ENCODE peak calls at places on chromosomes 3 and 15, in eight cellular contexts. One of them, this sample, is unnamed.

GRCh38 chr15:42427429-42428223 is 63.3 kb downstream of the ZNF106 start:
- DNase-seq in kidney: no peak
- DNase-seq in colonic mucosa: no peak
- DNase-seq in mesendoderm: no peak
- DNase-seq in A549: no peak
- DNase-seq in CD8-positive, alpha-beta memory T cell: no peak
- DNase-seq in thoracic aorta: no peak
- DNase-seq in mucosa of descending colon: no peak
- DNase-seq in this sample: no peak

GRCh38 chr15:48565560-48566482 is 79.7 kb downstream of the FBN1 start:
- DNase-seq in thoracic aorta: no peak
- DNase-seq in kidney: no peak
- DNase-seq in mesendoderm: no peak
- DNase-seq in colonic mucosa: no peak
- DNase-seq in mucosa of descending colon: no peak
- DNase-seq in CD8-positive, alpha-beta memory T cell: no peak
- DNase-seq in A549: peak; percentile 39
- DNase-seq in this sample: no peak

GRCh38 chr15:100570735-100571363 is 31.1 kb downstream of the LINS1 start:
- DNase-seq in thoracic aorta: no peak
- DNase-seq in colonic mucosa: no peak
- DNase-seq in kidney: no peak
- DNase-seq in A549: no peak
- DNase-seq in mucosa of descending colon: no peak
- DNase-seq in mesendoderm: no peak
- DNase-seq in CD8-positive, alpha-beta memory T cell: no peak
- DNase-seq in this sample: no peak

GRCh38 chr3:127064391-127065137 is 81.6 kb downstream of the PLXNA1 start:
- DNase-seq in mucosa of descending colon: no peak
- DNase-seq in A549: no peak
- DNase-seq in thoracic aorta: no peak
- DNase-seq in CD8-positive, alpha-beta memory T cell: no peak
- DNase-seq in kidney: peak; percentile 48
- DNase-seq in mesendoderm: no peak
- DNase-seq in colonic mucosa: no peak
- DNase-seq in this sample: no peak

GRCh38 chr15:33211409-33211808 is 16.9 kb upstream of the FMN1 start:
- DNase-seq in kidney: no peak
- DNase-seq in thoracic aorta: no peak
- DNase-seq in colonic mucosa: peak; percentile 39
- DNase-seq in CD8-positive, alpha-beta memory T cell: no peak
- DNase-seq in mucosa of descending colon: no peak
- DNase-seq in A549: no peak
- DNase-seq in mesendoderm: no peak
- DNase-seq in this sample: no peak

GRCh38 chr3:52090620-52091468 is 34.5 kb upstream of the DUSP7 start:
- DNase-seq in A549: no peak
- DNase-seq in mesendoderm: peak; percentile 30
- DNase-seq in colonic mucosa: no peak
- DNase-seq in kidney: peak; percentile 61
- DNase-seq in CD8-positive, alpha-beta memory T cell: no peak
- DNase-seq in thoracic aorta: no peak
- DNase-seq in mucosa of descending colon: peak; percentile 20
- DNase-seq in this sample: no peak

GRCh38 chr15:81740402-81740801 is 305.4 kb downstream of the MEX3B start:
- DNase-seq in colonic mucosa: no peak
- DNase-seq in A549: no peak
- DNase-seq in mucosa of descending colon: no peak
- DNase-seq in thoracic aorta: no peak
- DNase-seq in mesendoderm: no peak
- DNase-seq in kidney: no peak
- DNase-seq in CD8-positive, alpha-beta memory T cell: no peak
- DNase-seq in this sample: no peak

GRCh38 chr3:123027292-123028232 is at the start of gene SEMA5B:
- DNase-seq in mesendoderm: peak; percentile 93
- DNase-seq in colonic mucosa: peak; percentile 23
- DNase-seq in CD8-positive, alpha-beta memory T cell: no peak
- DNase-seq in A549: peak; percentile 29
- DNase-seq in thoracic aorta: no peak
- DNase-seq in kidney: peak; percentile 82
- DNase-seq in mucosa of descending colon: peak; percentile 49
- DNase-seq in this sample: no peak

GRCh38 chr3:46675843-46676567 is 17.5 kb downstream of the ALS2CL start:
- DNase-seq in thoracic aorta: no peak
- DNase-seq in mesendoderm: no peak
- DNase-seq in CD8-positive, alpha-beta memory T cell: no peak
- DNase-seq in A549: no peak
- DNase-seq in mucosa of descending colon: peak; percentile 27
- DNase-seq in colonic mucosa: no peak
- DNase-seq in kidney: peak; percentile 45
- DNase-seq in this sample: no peak

GRCh38 chr15:58932791-58933310 is 628 bp downstream of the SLTM start:
- DNase-seq in mesendoderm: no peak
- DNase-seq in mucosa of descending colon: no peak
- DNase-seq in A549: no peak
- DNase-seq in kidney: no peak
- DNase-seq in colonic mucosa: no peak
- DNase-seq in thoracic aorta: no peak
- DNase-seq in CD8-positive, alpha-beta memory T cell: no peak
- DNase-seq in this sample: no peak

GRCh38 chr3:164004205-164004604 is 1074.1 kb downstream of the SI start:
- DNase-seq in mucosa of descending colon: no peak
- DNase-seq in CD8-positive, alpha-beta memory T cell: no peak
- DNase-seq in thoracic aorta: no peak
- DNase-seq in A549: no peak
- DNase-seq in mesendoderm: peak; percentile 70
- DNase-seq in kidney: no peak
- DNase-seq in colonic mucosa: no peak
- DNase-seq in this sample: no peak

GRCh38 chr3:187736418-187736871 is 8.8 kb downstream of the BCL6 start:
- DNase-seq in mucosa of descending colon: no peak
- DNase-seq in kidney: no peak
- DNase-seq in thoracic aorta: no peak
- DNase-seq in A549: peak; percentile 62
- DNase-seq in CD8-positive, alpha-beta memory T cell: no peak
- DNase-seq in mesendoderm: peak; percentile 91
- DNase-seq in colonic mucosa: no peak
- DNase-seq in this sample: no peak
- H3K4me3 ChIP-seq in mucosa of descending colon: no peak overlapping the region
- H3K4me3 ChIP-seq in kidney: no peak overlapping the region
- H3K4me3 ChIP-seq in thoracic aorta: peak overlapping the region; percentile 92
- H3K4me3 ChIP-seq in A549: no peak overlapping the region
- H3K4me3 ChIP-seq in CD8-positive, alpha-beta memory T cell: no peak overlapping the region
- H3K4me3 ChIP-seq in mesendoderm: no peak overlapping the region
- H3K4me3 ChIP-seq in colonic mucosa: no peak overlapping the region
- H3K4me3 ChIP-seq in this sample: no peak overlapping the region

GRCh38 chr15:63491979-63492378 is 12.4 kb upstream of the USP3 start:
- DNase-seq in kidney: no peak
- DNase-seq in colonic mucosa: no peak
- DNase-seq in A549: no peak
- DNase-seq in mucosa of descending colon: no peak
- DNase-seq in thoracic aorta: no peak
- DNase-seq in mesendoderm: no peak
- DNase-seq in CD8-positive, alpha-beta memory T cell: no peak
- DNase-seq in this sample: no peak
- H3K4me1 ChIP-seq in kidney: peaks cover 2% of the 10 kb centered on the region
- H3K4me1 ChIP-seq in colonic mucosa: no peaks in the 10 kb centered on the region
- H3K4me1 ChIP-seq in A549: peaks cover 65% of the 10 kb centered on the region
- H3K4me1 ChIP-seq in mucosa of descending colon: peaks cover 8% of the 10 kb centered on the region
- H3K4me1 ChIP-seq in thoracic aorta: no peaks in the 10 kb centered on the region
- H3K4me1 ChIP-seq in mesendoderm: peaks cover 4% of the 10 kb centered on the region
- H3K4me1 ChIP-seq in CD8-positive, alpha-beta memory T cell: peaks cover 57% of the 10 kb centered on the region
- H3K4me1 ChIP-seq in this sample: no peaks in the 10 kb centered on the region

DNA sequence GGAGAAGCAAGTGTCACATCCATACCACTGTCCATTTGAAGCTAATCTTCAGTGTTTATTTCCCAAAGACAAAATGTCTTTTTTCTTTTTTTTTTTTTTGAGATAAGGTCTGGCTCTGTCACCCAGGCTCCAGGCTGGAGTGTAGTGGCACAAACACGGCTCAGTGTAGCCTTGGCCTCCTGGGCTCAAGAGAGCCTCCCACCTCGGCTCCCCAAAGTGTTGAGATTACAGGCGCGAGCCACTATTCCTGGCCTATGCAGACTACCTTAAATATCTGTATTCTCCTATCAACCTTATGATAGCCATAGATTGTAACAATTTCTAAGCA is 27.7 kb upstream of the VPS33B start:
- DNase-seq in mesendoderm: no peak
- DNase-seq in A549: no peak
- DNase-seq in mucosa of descending colon: no peak
- DNase-seq in colonic mucosa: no peak
- DNase-seq in kidney: no peak
- DNase-seq in thoracic aorta: no peak
- DNase-seq in CD8-positive, alpha-beta memory T cell: no peak
- DNase-seq in this sample: no peak
- H3K4me3 ChIP-seq in mesendoderm: no peak overlapping the region
- H3K4me3 ChIP-seq in A549: no peak overlapping the region
- H3K4me3 ChIP-seq in mucosa of descending colon: no peak overlapping the region
- H3K4me3 ChIP-seq in colonic mucosa: no peak overlapping the region
- H3K4me3 ChIP-seq in kidney: no peak overlapping the region
- H3K4me3 ChIP-seq in thoracic aorta: no peak overlapping the region
- H3K4me3 ChIP-seq in CD8-positive, alpha-beta memory T cell: no peak overlapping the region
- H3K4me3 ChIP-seq in this sample: no peak overlapping the region

DNA sequence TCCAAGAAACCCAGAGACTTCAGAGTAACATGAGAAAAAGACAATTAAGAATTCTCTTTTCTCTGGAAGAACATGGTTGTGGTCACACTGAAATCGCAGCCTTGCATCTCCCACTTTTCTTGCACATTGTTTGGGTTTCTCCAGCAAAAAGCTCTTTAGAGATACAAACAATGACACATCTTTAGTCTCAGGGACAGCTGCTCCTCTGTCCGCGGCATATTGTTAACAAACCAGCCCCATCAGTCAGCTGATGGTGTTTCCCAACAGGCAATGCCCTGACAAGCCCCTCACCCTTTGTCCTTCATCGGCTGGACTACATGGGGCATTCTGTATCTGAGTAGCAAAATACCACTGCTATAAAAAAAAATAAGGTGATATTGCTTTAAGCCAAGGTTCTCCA is 53.4 kb downstream of the UMPS start:
- DNase-seq in mesendoderm: no peak
- DNase-seq in kidney: no peak
- DNase-seq in A549: no peak
- DNase-seq in colonic mucosa: no peak
- DNase-seq in mucosa of descending colon: no peak
- DNase-seq in CD8-positive, alpha-beta memory T cell: no peak
- DNase-seq in thoracic aorta: no peak
- DNase-seq in this sample: no peak
- H3K4me1 ChIP-seq in mesendoderm: peaks cover 4% of the 10 kb centered on the region
- H3K4me1 ChIP-seq in kidney: peaks cover 36% of the 10 kb centered on the region
- H3K4me1 ChIP-seq in A549: peaks cover 65% of the 10 kb centered on the region
- H3K4me1 ChIP-seq in colonic mucosa: peaks cover 3% of the 10 kb centered on the region
- H3K4me1 ChIP-seq in mucosa of descending colon: peaks cover 15% of the 10 kb centered on the region
- H3K4me1 ChIP-seq in CD8-positive, alpha-beta memory T cell: no peaks in the 10 kb centered on the region
- H3K4me1 ChIP-seq in thoracic aorta: peaks cover 46% of the 10 kb centered on the region
- H3K4me1 ChIP-seq in this sample: peaks cover 24% of the 10 kb centered on the region

GRCh38 chr15:56996093-56996492 is 77.6 kb downstream of the TCF12 start:
- DNase-seq in CD8-positive, alpha-beta memory T cell: no peak
- DNase-seq in thoracic aorta: no peak
- DNase-seq in kidney: no peak
- DNase-seq in mesendoderm: no peak
- DNase-seq in colonic mucosa: no peak
- DNase-seq in mucosa of descending colon: no peak
- DNase-seq in A549: no peak
- DNase-seq in this sample: no peak

GRCh38 chr15:56991017-56991416 is 72.6 kb downstream of the TCF12 start:
- DNase-seq in thoracic aorta: no peak
- DNase-seq in colonic mucosa: no peak
- DNase-seq in mesendoderm: no peak
- DNase-seq in A549: no peak
- DNase-seq in kidney: no peak
- DNase-seq in mucosa of descending colon: no peak
- DNase-seq in CD8-positive, alpha-beta memory T cell: no peak
- DNase-seq in this sample: no peak

GRCh38 chr15:56996746-56997470 is 78.5 kb downstream of the TCF12 start:
- DNase-seq in mucosa of descending colon: no peak
- DNase-seq in CD8-positive, alpha-beta memory T cell: no peak
- DNase-seq in thoracic aorta: no peak
- DNase-seq in mesendoderm: no peak
- DNase-seq in kidney: no peak
- DNase-seq in A549: no peak
- DNase-seq in colonic mucosa: no peak
- DNase-seq in this sample: no peak

GRCh38 chr15:56989411-56989924 is 71.0 kb downstream of the TCF12 start:
- DNase-seq in A549: peak; percentile 37
- DNase-seq in colonic mucosa: no peak
- DNase-seq in CD8-positive, alpha-beta memory T cell: no peak
- DNase-seq in mesendoderm: no peak
- DNase-seq in mucosa of descending colon: no peak
- DNase-seq in kidney: no peak
- DNase-seq in thoracic aorta: no peak
- DNase-seq in this sample: no peak

GRCh38 chr15:56994280-56994679 is 75.8 kb downstream of the TCF12 start:
- DNase-seq in colonic mucosa: no peak
- DNase-seq in mucosa of descending colon: no peak
- DNase-seq in kidney: no peak
- DNase-seq in thoracic aorta: no peak
- DNase-seq in CD8-positive, alpha-beta memory T cell: no peak
- DNase-seq in A549: no peak
- DNase-seq in mesendoderm: no peak
- DNase-seq in this sample: no peak
- H3K4me3 ChIP-seq in colonic mucosa: no peak overlapping the region
- H3K4me3 ChIP-seq in mucosa of descending colon: no peak overlapping the region
- H3K4me3 ChIP-seq in kidney: no peak overlapping the region
- H3K4me3 ChIP-seq in thoracic aorta: no peak overlapping the region
- H3K4me3 ChIP-seq in CD8-positive, alpha-beta memory T cell: no peak overlapping the region
- H3K4me3 ChIP-seq in A549: no peak overlapping the region
- H3K4me3 ChIP-seq in mesendoderm: no peak overlapping the region
- H3K4me3 ChIP-seq in this sample: no peak overlapping the region

GRCh38 chr3:178519701-178520100 is 16.5 kb upstream of the KCNMB2 start:
- DNase-seq in CD8-positive, alpha-beta memory T cell: no peak
- DNase-seq in colonic mucosa: no peak
- DNase-seq in thoracic aorta: no peak
- DNase-seq in mesendoderm: no peak
- DNase-seq in kidney: no peak
- DNase-seq in A549: no peak
- DNase-seq in mucosa of descending colon: no peak
- DNase-seq in this sample: no peak
- H3K4me1 ChIP-seq in CD8-positive, alpha-beta memory T cell: no peaks in the 10 kb centered on the region
- H3K4me1 ChIP-seq in colonic mucosa: no peaks in the 10 kb centered on the region
- H3K4me1 ChIP-seq in thoracic aorta: no peaks in the 10 kb centered on the region
- H3K4me1 ChIP-seq in mesendoderm: no peaks in the 10 kb centered on the region
- H3K4me1 ChIP-seq in kidney: no peaks in the 10 kb centered on the region
- H3K4me1 ChIP-seq in A549: no peaks in the 10 kb centered on the region
- H3K4me1 ChIP-seq in mucosa of descending colon: no peaks in the 10 kb centered on the region
- H3K4me1 ChIP-seq in this sample: no peaks in the 10 kb centered on the region